ENCODE peak calls at places on chromosome 18, in seven cellular contexts. L, K, T, M, C, F and O are unnamed samples.

GRCh38 chr18:44579028-44579692 is 101.5 kb upstream of the SETBP1 start:
- DNase-seq in K (peak; percentile 34), L (peak; percentile 45), T (no peak), M (peak; percentile 64), F (peak; percentile 6), C (no peak), O (no peak)

GRCh38 chr18:23301971-23302370 is 151.1 kb upstream of the RIOK3 start:
- DNase-seq in F (no peak), K (no peak), M (no peak), C (no peak), T (no peak), L (no peak), O (no peak)

GRCh38 chr18:5600376-5601071 is 56.7 kb upstream of the EPB41L3 start:
- DNase-seq in T (no peak), F (no peak), C (no peak), M (peak; percentile 28), K (peak; percentile 39), L (peak; percentile 58), O (no peak)

GRCh38 chr18:3081558-3081957 is 68.6 kb upstream of the LPIN2 start:
- DNase-seq in C (no peak), T (no peak), M (no peak), F (no peak), K (no peak), L (no peak), O (no peak)

GRCh38 chr18:47513614-47514013 is 262.2 kb upstream of the SKOR2 start:
- DNase-seq in C (no peak), F (no peak), K (no peak), T (no peak), L (no peak), M (no peak), O (no peak)

GRCh38 chr18:9454061-9454703 is 21.1 kb upstream of the RALBP1 start:
- DNase-seq in M (no peak), C (no peak), T (no peak), L (peak; percentile 72), F (no peak), K (no peak), O (no peak)

GRCh38 chr18:36530676-36531405 is 233.3 kb downstream of the FHOD3 start:
- DNase-seq in M (peak; percentile 33), K (no peak), T (no peak), L (no peak), F (no peak), C (no peak), O (no peak)

GRCh38 chr18:32040936-32041335 is 22.3 kb downstream of the RNF125 start:
- DNase-seq in T (no peak), K (no peak), C (no peak), M (no peak), F (no peak), L (no peak), O (no peak)

GRCh38 chr18:7902399-7902839 is 335.3 kb downstream of the PTPRM start:
- DNase-seq in C (peak; percentile 33), F (peak; percentile 55), M (no peak), L (peak; percentile 43), K (no peak), T (peak; percentile 52), O (no peak)

GRCh38 chr18:47528343-47528742 is 276.9 kb upstream of the SKOR2 start:
- DNase-seq in F (no peak), M (no peak), T (no peak), L (no peak), C (no peak), K (no peak), O (no peak)

GRCh38 chr18:21996261-21996892 is 173.0 kb upstream of the GATA6 start:
- DNase-seq in L (peak; percentile 14), F (no peak), K (no peak), T (peak; percentile 55), C (peak; percentile 27), M (no peak), O (no peak)

GRCh38 chr18:9321017-9321452 is 13.5 kb upstream of the TWSG1 start:
- DNase-seq in C (no peak), L (peak; percentile 81), T (no peak), K (no peak), M (no peak), F (no peak), O (no peak)

GRCh38 chr18:10851824-10852225 is 297.5 kb downstream of the PIEZO2 start:
- DNase-seq in M (peak; percentile 62), K (peak; percentile 75), F (peak; percentile 16), L (peak; percentile 85), T (no peak), C (no peak), O (no peak)

GRCh38 chr18:34322365-34323289 is 97.9 kb upstream of the NOL4 start:
- DNase-seq in C (peak; percentile 18), F (no peak), T (no peak), K (peak; percentile 41), L (peak; percentile 61), M (peak; percentile 85), O (peak; percentile 15)

GRCh38 chr18:10504723-10505122 is 21.1 kb upstream of the NAPG start:
- DNase-seq in C (no peak), T (no peak), K (no peak), M (no peak), L (no peak), F (no peak), O (no peak)

GRCh38 chr18:56458770-56459450 is 179.5 kb downstream of the TXNL1 start:
- DNase-seq in M (no peak), K (no peak), L (no peak), C (no peak), T (no peak), F (no peak), O (no peak)

GRCh38 chr18:1954583-1955312 is 616.6 kb downstream of the METTL4 start:
- DNase-seq in L (no peak), K (no peak), M (no peak), F (no peak), T (no peak), C (no peak), O (no peak)

GRCh38 chr18:46334200-46334553 is 230.0 kb downstream of the HAUS1 start:
- DNase-seq in M (no peak), C (no peak), F (no peak), T (no peak), L (no peak), K (no peak), O (no peak)

GRCh38 chr18:5604778-5605177 is 61.0 kb upstream of the EPB41L3 start:
- DNase-seq in M (no peak), L (no peak), F (no peak), T (no peak), K (no peak), C (no peak), O (no peak)

GRCh38 chr18:79852561-79853302 is 55.0 kb downstream of the KCNG2 start:
- DNase-seq in T (no peak), F (no peak), K (no peak), L (no peak), M (no peak), C (no peak), O (no peak)

GRCh38 chr18:78090584-78090983 is 840.9 kb downstream of the GALR1 start:
- DNase-seq in M (no peak), L (no peak), F (no peak), C (no peak), T (no peak), K (no peak), O (no peak)

GRCh38 chr18:78085241-78086185 is 835.9 kb downstream of the GALR1 start:
- DNase-seq in C (no peak), M (no peak), T (no peak), K (no peak), F (no peak), L (no peak), O (no peak)

GRCh38 chr18:78082776-78083175 is 833.1 kb downstream of the GALR1 start:
- DNase-seq in M (no peak), C (no peak), F (no peak), L (no peak), T (no peak), K (no peak), O (no peak)

GRCh38 chr18:78086931-78087330 is 837.3 kb downstream of the GALR1 start:
- DNase-seq in K (no peak), T (no peak), F (no peak), L (no peak), M (no peak), C (no peak), O (no peak)

GRCh38 chr18:78087338-78087737 is 837.7 kb downstream of the GALR1 start:
- DNase-seq in F (no peak), M (no peak), C (no peak), K (no peak), T (no peak), L (no peak), O (no peak)
- TF ChIP-seq CTCF in F (no peak), M (no peak), C (no peak), K (no peak), T (no peak), L (no peak), O (no peak)

DNA sequence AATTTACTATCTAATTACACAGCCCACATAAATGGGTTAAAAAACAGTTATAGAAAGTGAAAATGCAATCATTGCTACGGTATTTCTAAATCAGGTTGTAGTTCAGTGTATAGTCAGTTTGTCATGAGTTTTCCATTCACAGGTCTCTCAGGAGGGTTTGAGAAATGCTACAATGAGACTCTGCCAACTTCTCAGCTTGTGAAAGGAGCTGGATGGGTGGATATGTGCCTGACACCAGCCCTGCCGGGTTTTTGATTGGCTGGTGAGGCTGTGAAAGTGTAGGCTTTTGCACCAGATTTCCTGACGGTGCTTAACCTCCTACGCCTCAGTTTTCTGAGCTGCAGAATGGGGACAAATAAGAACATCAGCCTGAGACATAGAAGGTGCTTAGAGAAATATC is 102.6 kb upstream of the SMIM21 start:
- DNase-seq in M (no peak), T (no peak), F (no peak), K (no peak), L (peak; percentile 24), C (no peak), O (no peak)
- H3K4me1 ChIP-seq in M (no peaks in the 10 kb centered on the region), T (no peaks in the 10 kb centered on the region), F (peaks cover 5% of the 10 kb centered on the region), K (no peaks in the 10 kb centered on the region), L (no peaks in the 10 kb centered on the region), C (no peaks in the 10 kb centered on the region), O (no peaks in the 10 kb centered on the region)

DNA sequence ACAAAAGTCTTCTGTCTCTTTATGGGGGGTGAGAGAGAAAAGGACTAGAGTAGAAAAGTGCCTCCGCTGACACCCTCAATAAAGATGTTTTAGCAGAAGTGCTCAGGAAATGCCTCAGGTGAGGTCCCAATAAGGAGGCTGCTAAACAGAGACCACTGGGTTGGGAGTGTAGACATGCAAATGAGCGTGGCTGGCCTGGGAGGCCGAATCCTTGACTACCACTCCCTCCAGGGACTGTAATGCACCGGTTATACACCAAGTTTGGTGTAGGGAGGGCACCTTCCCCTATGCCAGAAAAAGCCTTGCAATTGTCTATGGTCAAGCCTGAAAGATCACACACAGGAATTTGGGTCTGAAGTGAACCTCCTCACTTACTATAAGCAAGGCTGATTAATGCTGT is 1.8 kb downstream of the TMX3 start:
- DNase-seq in T (no peak), L (no peak), K (no peak), F (no peak), M (no peak), C (no peak), O (no peak)
- H3K4me3 ChIP-seq in T (no peak overlapping the region), L (no peak overlapping the region), K (peak overlapping the region; percentile 91), F (no peak overlapping the region), M (peak overlapping the region; percentile 77), C (peak overlapping the region; percentile 84), O (no peak overlapping the region)

DNA sequence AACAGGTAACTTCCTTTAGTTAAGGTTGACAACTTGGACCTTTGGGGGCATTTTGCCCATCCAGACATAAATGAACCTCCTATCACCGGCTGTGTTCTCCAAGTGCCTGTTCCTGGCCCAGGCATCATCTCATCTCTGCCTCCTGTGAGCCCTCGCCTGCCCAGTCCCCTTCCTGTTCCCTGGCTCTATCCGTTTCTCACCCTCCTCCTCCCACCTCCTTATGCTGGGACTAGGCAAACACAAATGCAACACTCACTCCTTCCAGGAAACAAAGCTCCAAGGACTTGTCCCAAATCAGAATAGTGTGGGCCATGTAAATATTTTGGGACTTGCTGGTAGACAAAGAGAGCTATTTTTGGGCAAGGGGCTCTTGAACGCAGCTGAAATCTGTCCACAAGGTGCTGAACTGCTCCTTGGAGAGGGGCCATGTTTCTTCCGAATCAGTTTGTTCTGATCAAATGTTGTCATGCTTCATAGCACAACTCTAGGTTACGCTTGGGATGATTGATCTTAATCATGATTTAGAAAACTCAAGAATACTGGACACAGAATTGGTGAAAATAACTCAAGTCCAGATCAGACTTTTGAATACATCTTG is 25.3 kb downstream of the MBP start:
- DNase-seq in T (no peak), L (peak; percentile 53), K (no peak), C (no peak), F (no peak), M (no peak), O (no peak)
- TF ChIP-seq CTCF in T (no peak), L (no peak), K (no peak), C (no peak), F (no peak), M (no peak), O (no peak)